ENCODE peak calls at places on chromosome 21, in five cellular contexts. One of them, this sample, is unnamed.

GRCh38 chr21:44983421-44984206 is 43.8 kb downstream of the SLX9 start:
- DNase-seq in psoas muscle: peak; percentile 7
- DNase-seq in omental fat pad: no peak
- DNase-seq in foreskin fibroblast: peak; percentile 16
- DNase-seq in AG09319: no peak
- DNase-seq in this sample: no peak

GRCh38 chr21:39625211-39625895 is 12.6 kb downstream of the B3GALT5 start:
- DNase-seq in omental fat pad: no peak
- DNase-seq in foreskin fibroblast: no peak
- DNase-seq in psoas muscle: no peak
- DNase-seq in AG09319: no peak
- DNase-seq in this sample: peak; percentile 54

GRCh38 chr21:39863111-39863510 is 4.1 kb upstream of the PCP4 start:
- DNase-seq in AG09319: no peak
- DNase-seq in foreskin fibroblast: peak; percentile 2
- DNase-seq in omental fat pad: no peak
- DNase-seq in psoas muscle: no peak
- DNase-seq in this sample: no peak

GRCh38 chr21:41032536-41032935 is 135.4 kb upstream of the BACE2 start:
- DNase-seq in psoas muscle: no peak
- DNase-seq in AG09319: no peak
- DNase-seq in foreskin fibroblast: no peak
- DNase-seq in omental fat pad: no peak
- DNase-seq in this sample: no peak

GRCh38 chr21:34630536-34631143 is 15.7 kb upstream of the RCAN1 start:
- DNase-seq in foreskin fibroblast: peak; percentile 80
- DNase-seq in AG09319: peak; percentile 22
- DNase-seq in omental fat pad: no peak
- DNase-seq in psoas muscle: no peak
- DNase-seq in this sample: no peak

GRCh38 chr21:39484711-39485264 is 33.0 kb downstream of the SH3BGR start:
- DNase-seq in psoas muscle: no peak
- DNase-seq in AG09319: peak; percentile 15
- DNase-seq in omental fat pad: no peak
- DNase-seq in foreskin fibroblast: no peak
- DNase-seq in this sample: no peak

GRCh38 chr21:39575778-39576177 is 37.0 kb upstream of the B3GALT5 start:
- DNase-seq in psoas muscle: no peak
- DNase-seq in omental fat pad: no peak
- DNase-seq in AG09319: no peak
- DNase-seq in foreskin fibroblast: peak; percentile 19
- DNase-seq in this sample: no peak

GRCh38 chr21:36103434-36103833 is 31.4 kb upstream of the CBR3 start:
- DNase-seq in foreskin fibroblast: no peak
- DNase-seq in psoas muscle: no peak
- DNase-seq in omental fat pad: no peak
- DNase-seq in AG09319: no peak
- DNase-seq in this sample: no peak

GRCh38 chr21:41045534-41046268 is 122.3 kb upstream of the BACE2 start:
- DNase-seq in psoas muscle: no peak
- DNase-seq in foreskin fibroblast: no peak
- DNase-seq in AG09319: no peak
- DNase-seq in omental fat pad: no peak
- DNase-seq in this sample: no peak

GRCh38 chr21:17925900-17926299 is 106.7 kb upstream of the C21orf91 start:
- DNase-seq in AG09319: no peak
- DNase-seq in omental fat pad: no peak
- DNase-seq in foreskin fibroblast: peak; percentile 24
- DNase-seq in psoas muscle: no peak
- DNase-seq in this sample: no peak

GRCh38 chr21:39660191-39660590 is 47.5 kb downstream of the B3GALT5 start:
- DNase-seq in psoas muscle: no peak
- DNase-seq in foreskin fibroblast: peak; percentile 78
- DNase-seq in AG09319: no peak
- DNase-seq in omental fat pad: no peak
- DNase-seq in this sample: peak; percentile 3

GRCh38 chr21:41234574-41234973 is 66.6 kb downstream of the BACE2 start:
- DNase-seq in omental fat pad: no peak
- DNase-seq in AG09319: no peak
- DNase-seq in foreskin fibroblast: no peak
- DNase-seq in psoas muscle: no peak
- DNase-seq in this sample: no peak

GRCh38 chr21:33541105-33541711 is 709 bp downstream of the GART start:
- DNase-seq in AG09319: no peak
- DNase-seq in psoas muscle: peak; percentile 13
- DNase-seq in foreskin fibroblast: peak; percentile 35
- DNase-seq in omental fat pad: no peak
- DNase-seq in this sample: no peak

GRCh38 chr21:34509151-34509550 is 2.9 kb downstream of the KCNE1 start:
- DNase-seq in psoas muscle: no peak
- DNase-seq in omental fat pad: no peak
- DNase-seq in AG09319: no peak
- DNase-seq in foreskin fibroblast: no peak
- DNase-seq in this sample: no peak

GRCh38 chr21:29748391-29749167 is 191.2 kb downstream of the GRIK1 start:
- DNase-seq in psoas muscle: no peak
- DNase-seq in AG09319: no peak
- DNase-seq in omental fat pad: no peak
- DNase-seq in foreskin fibroblast: no peak
- DNase-seq in this sample: no peak

GRCh38 chr21:28142692-28143091 is 850.0 kb downstream of the LTN1 start:
- DNase-seq in omental fat pad: no peak
- DNase-seq in psoas muscle: no peak
- DNase-seq in AG09319: peak; percentile 31
- DNase-seq in foreskin fibroblast: peak; percentile 82
- DNase-seq in this sample: no peak

GRCh38 chr21:26080211-26080610 is 90.4 kb downstream of the APP start:
- DNase-seq in psoas muscle: no peak
- DNase-seq in foreskin fibroblast: no peak
- DNase-seq in AG09319: no peak
- DNase-seq in omental fat pad: no peak
- DNase-seq in this sample: no peak

GRCh38 chr21:41162111-41162510 is 5.8 kb upstream of the BACE2 start:
- DNase-seq in omental fat pad: no peak
- DNase-seq in psoas muscle: no peak
- DNase-seq in foreskin fibroblast: no peak
- DNase-seq in AG09319: no peak
- DNase-seq in this sample: no peak

GRCh38 chr21:33762798-33763572 is 120.7 kb downstream of the ITSN1 start:
- DNase-seq in AG09319: no peak
- DNase-seq in foreskin fibroblast: peak; percentile 52
- DNase-seq in psoas muscle: no peak
- DNase-seq in omental fat pad: no peak
- DNase-seq in this sample: no peak

GRCh38 chr21:28729887-28730286 is 262.8 kb downstream of the LTN1 start:
- DNase-seq in AG09319: no peak
- DNase-seq in psoas muscle: no peak
- DNase-seq in omental fat pad: no peak
- DNase-seq in foreskin fibroblast: no peak
- DNase-seq in this sample: no peak

GRCh38 chr21:26207021-26207420 is 36.5 kb upstream of the APP start:
- DNase-seq in omental fat pad: no peak
- DNase-seq in foreskin fibroblast: no peak
- DNase-seq in AG09319: no peak
- DNase-seq in psoas muscle: no peak
- DNase-seq in this sample: no peak

GRCh38 chr21:35614412-35614901 is 445.9 kb downstream of the SETD4 start:
- DNase-seq in psoas muscle: no peak
- DNase-seq in foreskin fibroblast: peak; percentile 78
- DNase-seq in omental fat pad: no peak
- DNase-seq in AG09319: no peak
- DNase-seq in this sample: no peak

GRCh38 chr21:36429672-36430546 is 44.7 kb downstream of the CHAF1B start:
- DNase-seq in omental fat pad: peak; percentile 56
- DNase-seq in AG09319: peak; percentile 88
- DNase-seq in foreskin fibroblast: peak; percentile 99
- DNase-seq in psoas muscle: peak; percentile 90
- DNase-seq in this sample: peak; percentile 88

GRCh38 chr21:34844033-34844923 is 175.5 kb downstream of the CLIC6 start:
- DNase-seq in foreskin fibroblast: peak; percentile 66
- DNase-seq in omental fat pad: no peak
- DNase-seq in AG09319: no peak
- DNase-seq in psoas muscle: peak; percentile 78
- DNase-seq in this sample: no peak

GRCh38 chr21:36199021-36199420 is 42.4 kb downstream of the DOP1B start:
- DNase-seq in AG09319: no peak
- DNase-seq in foreskin fibroblast: no peak
- DNase-seq in psoas muscle: no peak
- DNase-seq in omental fat pad: no peak
- DNase-seq in this sample: no peak

GRCh38 chr21:33976082-33976979 is 60.7 kb upstream of the ATP5PO start:
- DNase-seq in AG09319: peak; percentile 75
- DNase-seq in foreskin fibroblast: peak; percentile 95
- DNase-seq in omental fat pad: no peak
- DNase-seq in psoas muscle: peak; percentile 33
- DNase-seq in this sample: peak; percentile 80

GRCh38 chr21:26032263-26032662 is 138.3 kb downstream of the APP start:
- DNase-seq in omental fat pad: no peak
- DNase-seq in foreskin fibroblast: no peak
- DNase-seq in AG09319: no peak
- DNase-seq in psoas muscle: no peak
- DNase-seq in this sample: no peak

GRCh38 chr21:33403128-33403785 is at the start of gene IFNGR2:
- DNase-seq in AG09319: no peak
- DNase-seq in psoas muscle: peak; percentile 52
- DNase-seq in foreskin fibroblast: peak; percentile 63
- DNase-seq in omental fat pad: no peak
- DNase-seq in this sample: no peak

GRCh38 chr21:40422851-40423635 is 423.9 kb downstream of the DSCAM start:
- DNase-seq in AG09319: no peak
- DNase-seq in psoas muscle: no peak
- DNase-seq in omental fat pad: no peak
- DNase-seq in foreskin fibroblast: no peak
- DNase-seq in this sample: no peak

GRCh38 chr21:39674794-39675193 is 62.1 kb downstream of the B3GALT5 start:
- DNase-seq in foreskin fibroblast: no peak
- DNase-seq in psoas muscle: no peak
- DNase-seq in AG09319: no peak
- DNase-seq in omental fat pad: no peak
- DNase-seq in this sample: peak; percentile 69

GRCh38 chr21:33924766-33925100 is 9.1 kb upstream of the ATP5PO start:
- DNase-seq in psoas muscle: no peak
- DNase-seq in omental fat pad: no peak
- DNase-seq in foreskin fibroblast: no peak
- DNase-seq in AG09319: no peak
- DNase-seq in this sample: no peak

GRCh38 chr21:25689226-25689625 is 45.5 kb downstream of the ATP5PF start:
- DNase-seq in AG09319: no peak
- DNase-seq in omental fat pad: no peak
- DNase-seq in foreskin fibroblast: peak; percentile 33
- DNase-seq in psoas muscle: no peak
- DNase-seq in this sample: no peak

GRCh38 chr21:29302340-29302991 is 3.7 kb downstream of the BACH1 start:
- DNase-seq in foreskin fibroblast: peak; percentile 19
- DNase-seq in AG09319: no peak
- DNase-seq in psoas muscle: no peak
- DNase-seq in omental fat pad: no peak
- DNase-seq in this sample: no peak

GRCh38 chr21:32359719-32360260 is 33.0 kb downstream of the URB1 start:
- DNase-seq in foreskin fibroblast: no peak
- DNase-seq in AG09319: no peak
- DNase-seq in omental fat pad: no peak
- DNase-seq in psoas muscle: no peak
- DNase-seq in this sample: no peak
- TF ChIP-seq CTCF in foreskin fibroblast: peak; percentile 33
- TF ChIP-seq CTCF in AG09319: no peak
- TF ChIP-seq CTCF in omental fat pad: no peak
- TF ChIP-seq CTCF in psoas muscle: no peak
- TF ChIP-seq CTCF in this sample: peak; percentile 18

GRCh38 chr21:14956826-14957225 is 108.0 kb downstream of the NRIP1 start:
- DNase-seq in psoas muscle: no peak
- DNase-seq in AG09319: no peak
- DNase-seq in omental fat pad: no peak
- DNase-seq in foreskin fibroblast: peak; percentile 53
- DNase-seq in this sample: no peak

GRCh38 chr21:14955936-14956520 is 108.8 kb downstream of the NRIP1 start:
- DNase-seq in psoas muscle: no peak
- DNase-seq in foreskin fibroblast: no peak
- DNase-seq in AG09319: no peak
- DNase-seq in omental fat pad: no peak
- DNase-seq in this sample: no peak

GRCh38 chr21:14949603-14950002 is 115.2 kb downstream of the NRIP1 start:
- DNase-seq in foreskin fibroblast: no peak
- DNase-seq in psoas muscle: no peak
- DNase-seq in omental fat pad: no peak
- DNase-seq in AG09319: no peak
- DNase-seq in this sample: no peak

GRCh38 chr21:14957836-14958235 is 107.0 kb downstream of the NRIP1 start:
- DNase-seq in foreskin fibroblast: peak; percentile 36
- DNase-seq in AG09319: no peak
- DNase-seq in psoas muscle: no peak
- DNase-seq in omental fat pad: no peak
- DNase-seq in this sample: no peak

GRCh38 chr21:14952916-14953315 is 111.9 kb downstream of the NRIP1 start:
- DNase-seq in foreskin fibroblast: no peak
- DNase-seq in omental fat pad: no peak
- DNase-seq in AG09319: no peak
- DNase-seq in psoas muscle: no peak
- DNase-seq in this sample: no peak
- TF ChIP-seq CTCF in foreskin fibroblast: no peak
- TF ChIP-seq CTCF in omental fat pad: no peak
- TF ChIP-seq CTCF in AG09319: no peak
- TF ChIP-seq CTCF in psoas muscle: no peak
- TF ChIP-seq CTCF in this sample: no peak

GRCh38 chr21:43825936-43826622 is 36.7 kb downstream of the RRP1 start:
- DNase-seq in omental fat pad: no peak
- DNase-seq in foreskin fibroblast: no peak
- DNase-seq in AG09319: no peak
- DNase-seq in psoas muscle: peak; percentile 66
- DNase-seq in this sample: no peak
- TF ChIP-seq CTCF in omental fat pad: no peak
- TF ChIP-seq CTCF in foreskin fibroblast: no peak
- TF ChIP-seq CTCF in AG09319: peak; percentile 9
- TF ChIP-seq CTCF in psoas muscle: peak; percentile 26
- TF ChIP-seq CTCF in this sample: peak; percentile 23

DNA sequence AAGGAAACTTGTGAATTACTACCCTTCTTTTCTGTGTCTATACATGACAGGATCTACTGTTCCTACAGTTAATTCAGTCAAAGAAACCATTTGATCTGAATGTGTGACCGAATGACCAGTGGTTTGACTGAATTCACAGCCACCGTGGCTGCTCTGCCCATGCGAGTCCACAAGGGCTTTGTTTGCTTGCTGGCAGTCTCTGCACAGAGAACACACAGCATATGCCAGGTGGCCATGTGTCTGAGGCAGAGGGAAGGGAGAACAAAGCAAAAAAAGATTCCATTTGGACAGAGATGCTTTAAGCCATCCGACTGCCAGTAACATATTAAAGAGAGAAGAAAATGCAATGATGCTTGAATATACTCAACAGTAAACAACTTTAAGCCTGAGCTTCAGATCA is 737.8 kb upstream of the CXADR start:
- DNase-seq in psoas muscle: no peak
- DNase-seq in omental fat pad: no peak
- DNase-seq in AG09319: no peak
- DNase-seq in foreskin fibroblast: no peak
- DNase-seq in this sample: no peak
- TF ChIP-seq CTCF in psoas muscle: no peak
- TF ChIP-seq CTCF in omental fat pad: no peak
- TF ChIP-seq CTCF in AG09319: no peak
- TF ChIP-seq CTCF in foreskin fibroblast: no peak
- TF ChIP-seq CTCF in this sample: no peak

This sample was measured in osteocyte.